ENCODE peak calls at places on chromosomes 3 and 15, in five cellular contexts. J is activated CD8-positive, alpha-beta memory T cell treated with anti-CD3 and anti-CD28 coated beads, Interleukin-2, amount 10 ng/mL, durations not matched to agents 7 days and 5 days; G is naive B cell; S is mucosa of descending colon; M is stimulated activated memory B cell treated with anti-CD40 and anti-IgM and Interleukin-4, amounts not matched to agents 10 μg/mL and 1 μg/mL and 100 μg/mL, for 72 hours. F is an unnamed sample.

GRCh38 chr3:123620338-123620737 is 35.5 kb upstream of the HACD2 start:
- ATAC-seq in G (no peak), M (no peak), J (no peak), S (peak), F (peak)

GRCh38 chr3:186382217-186382885 is 20.3 kb upstream of the DGKG start:
- ATAC-seq in G (peak), J (no peak), M (no peak), S (peak), F (no peak)

GRCh38 chr3:53180305-53181023 is 19.5 kb downstream of the PRKCD start:
- ATAC-seq in M (peak), G (peak), J (no peak), S (peak), F (peak)

GRCh38 chr3:51375136-51375535 is 10.0 kb upstream of the MANF start:
- ATAC-seq in M (no peak), S (no peak), J (no peak), G (no peak), F (no peak)

GRCh38 chr3:88019024-88019423 is 39.8 kb downstream of the CGGBP1 start:
- ATAC-seq in J (peak), M (no peak), G (no peak), S (peak), F (no peak)

GRCh38 chr3:183487046-183487445 is 58.6 kb upstream of the MCF2L2 start:
- ATAC-seq in S (no peak), G (no peak), J (no peak), M (no peak), F (no peak)

GRCh38 chr3:106386050-106386449 is 517.2 kb upstream of the CBLB start:
- ATAC-seq in S (no peak), J (no peak), M (peak), G (peak), F (no peak)

GRCh38 chr15:91308209-91308608 is 208.2 kb downstream of the SV2B start:
- ATAC-seq in S (no peak), G (no peak), M (peak), J (peak), F (no peak)

GRCh38 chr3:134216851-134217250 is 33.8 kb downstream of the RYK start:
- ATAC-seq in G (no peak), M (no peak), J (no peak), S (no peak), F (no peak)

GRCh38 chr15:95495033-95495541 is 835.4 kb upstream of the NR2F2 start:
- ATAC-seq in S (no peak), J (no peak), G (no peak), M (no peak), F (no peak)

GRCh38 chr3:186566772-186567071 is 417 bp downstream of the TBCCD1 start:
- ATAC-seq in J (no peak), M (peak), G (peak), S (no peak), F (no peak)

GRCh38 chr3:13002398-13003124 is 70.7 kb downstream of the IQSEC1 start:
- ATAC-seq in M (peak), S (no peak), G (peak), J (peak), F (no peak)